ENCODE peak calls at places on chromosomes 16 and 17, in six cellular contexts. One of them, this sample, is unnamed.

GRCh38 chr17:39095309-39095686 is 56.1 kb downstream of the PLXDC1 start:
- DNase-seq in HCT116: no peak
- DNase-seq in stomach: no peak
- DNase-seq in GM23338: no peak
- DNase-seq in sigmoid colon: no peak
- DNase-seq in transverse colon: no peak
- DNase-seq in this sample: no peak

GRCh38 chr17:56884483-56885144 is 29.2 kb downstream of the TRIM25 start:
- DNase-seq in HCT116: no peak
- DNase-seq in stomach: no peak
- DNase-seq in GM23338: no peak
- DNase-seq in sigmoid colon: no peak
- DNase-seq in transverse colon: no peak
- DNase-seq in this sample: no peak

GRCh38 chr16:3065742-3066439 is 451 bp downstream of the IL32 start:
- DNase-seq in HCT116: no peak
- DNase-seq in stomach: no peak
- DNase-seq in GM23338: no peak
- DNase-seq in sigmoid colon: no peak
- DNase-seq in transverse colon: no peak
- DNase-seq in this sample: no peak

GRCh38 chr16:17149904-17150483 is 320.8 kb downstream of the XYLT1 start:
- DNase-seq in HCT116: no peak
- DNase-seq in stomach: no peak
- DNase-seq in GM23338: peak; percentile 52
- DNase-seq in sigmoid colon: no peak
- DNase-seq in transverse colon: no peak
- DNase-seq in this sample: no peak

GRCh38 chr17:77695386-77695785 is 263.1 kb upstream of the TNRC6C start:
- DNase-seq in HCT116: no peak
- DNase-seq in stomach: no peak
- DNase-seq in GM23338: no peak
- DNase-seq in sigmoid colon: no peak
- DNase-seq in transverse colon: no peak
- DNase-seq in this sample: no peak

GRCh38 chr17:30236297-30236624 is 764 bp upstream of the SLC6A4 start:
- DNase-seq in HCT116: no peak
- DNase-seq in stomach: no peak
- DNase-seq in GM23338: no peak
- DNase-seq in sigmoid colon: no peak
- DNase-seq in transverse colon: no peak
- DNase-seq in this sample: no peak

GRCh38 chr16:5502467-5502869 is 404.9 kb upstream of the EEF2KMT start:
- DNase-seq in HCT116: no peak
- DNase-seq in stomach: no peak
- DNase-seq in GM23338: peak; percentile 76
- DNase-seq in sigmoid colon: no peak
- DNase-seq in transverse colon: peak; percentile 10
- DNase-seq in this sample: no peak

GRCh38 chr16:83967838-83968482 is at the start of gene NECAB2:
- DNase-seq in HCT116: no peak
- DNase-seq in stomach: peak; percentile 43
- DNase-seq in GM23338: peak; percentile 56
- DNase-seq in sigmoid colon: no peak
- DNase-seq in transverse colon: no peak
- DNase-seq in this sample: no peak

GRCh38 chr17:39001703-39002637 is 34.8 kb upstream of the FBXO47 start:
- DNase-seq in HCT116: no peak
- DNase-seq in stomach: peak; percentile 48
- DNase-seq in GM23338: peak; percentile 46
- DNase-seq in sigmoid colon: peak; percentile 91
- DNase-seq in transverse colon: peak; percentile 52
- DNase-seq in this sample: peak; percentile 93

GRCh38 chr17:4721203-4722135 is 9.8 kb upstream of the MED11 start:
- DNase-seq in HCT116: peak; percentile 48
- DNase-seq in stomach: peak; percentile 92
- DNase-seq in GM23338: no peak
- DNase-seq in sigmoid colon: no peak
- DNase-seq in transverse colon: peak; percentile 78
- DNase-seq in this sample: no peak

GRCh38 chr17:14755002-14755401 is 454.1 kb downstream of the HS3ST3B1 start:
- DNase-seq in HCT116: no peak
- DNase-seq in stomach: no peak
- DNase-seq in GM23338: no peak
- DNase-seq in sigmoid colon: no peak
- DNase-seq in transverse colon: no peak
- DNase-seq in this sample: peak; percentile 26

GRCh38 chr17:40548491-40548981 is 16.7 kb downstream of the CCR7 start:
- DNase-seq in HCT116: no peak
- DNase-seq in stomach: peak; percentile 9
- DNase-seq in GM23338: no peak
- DNase-seq in sigmoid colon: no peak
- DNase-seq in transverse colon: no peak
- DNase-seq in this sample: peak; percentile 53

GRCh38 chr16:4517812-4518211 is 20.8 kb downstream of the CDIP1 start:
- DNase-seq in HCT116: no peak
- DNase-seq in stomach: no peak
- DNase-seq in GM23338: peak; percentile 87
- DNase-seq in sigmoid colon: no peak
- DNase-seq in transverse colon: no peak
- DNase-seq in this sample: no peak

GRCh38 chr17:27379863-27380533 is 76.2 kb upstream of the KSR1 start:
- DNase-seq in HCT116: no peak
- DNase-seq in stomach: peak; percentile 72
- DNase-seq in GM23338: peak; percentile 18
- DNase-seq in sigmoid colon: peak; percentile 85
- DNase-seq in transverse colon: peak; percentile 44
- DNase-seq in this sample: no peak

GRCh38 chr16:81324808-81325207 is 10.0 kb downstream of the GAN start:
- DNase-seq in HCT116: no peak
- DNase-seq in stomach: no peak
- DNase-seq in GM23338: no peak
- DNase-seq in sigmoid colon: peak; percentile 65
- DNase-seq in transverse colon: no peak
- DNase-seq in this sample: no peak

GRCh38 chr16:85394511-85395206 is 218.5 kb upstream of the GSE1 start:
- DNase-seq in HCT116: no peak
- DNase-seq in stomach: no peak
- DNase-seq in GM23338: no peak
- DNase-seq in sigmoid colon: peak; percentile 63
- DNase-seq in transverse colon: no peak
- DNase-seq in this sample: no peak

GRCh38 chr17:30256756-30257506 is 21.4 kb upstream of the SLC6A4 start:
- DNase-seq in HCT116: no peak
- DNase-seq in stomach: no peak
- DNase-seq in GM23338: no peak
- DNase-seq in sigmoid colon: no peak
- DNase-seq in transverse colon: no peak
- DNase-seq in this sample: no peak

GRCh38 chr17:40558651-40559015 is 6.6 kb downstream of the CCR7 start:
- DNase-seq in HCT116: no peak
- DNase-seq in stomach: no peak
- DNase-seq in GM23338: no peak
- DNase-seq in sigmoid colon: no peak
- DNase-seq in transverse colon: no peak
- DNase-seq in this sample: peak; percentile 86

GRCh38 chr17:71909155-71909554 is 211.7 kb upstream of the SOX9 start:
- DNase-seq in HCT116: no peak
- DNase-seq in stomach: no peak
- DNase-seq in GM23338: no peak
- DNase-seq in sigmoid colon: no peak
- DNase-seq in transverse colon: no peak
- DNase-seq in this sample: no peak

GRCh38 chr17:46949291-46950174 is 26.6 kb downstream of the GOSR2 start:
- DNase-seq in HCT116: no peak
- DNase-seq in stomach: no peak
- DNase-seq in GM23338: no peak
- DNase-seq in sigmoid colon: no peak
- DNase-seq in transverse colon: no peak
- DNase-seq in this sample: no peak

GRCh38 chr16:1991588-1992474 is 2.1 kb downstream of the SYNGR3 start:
- DNase-seq in HCT116: peak; percentile 61
- DNase-seq in stomach: peak; percentile 95
- DNase-seq in GM23338: peak; percentile 96
- DNase-seq in sigmoid colon: peak; percentile 94
- DNase-seq in transverse colon: peak; percentile 97
- DNase-seq in this sample: peak; percentile 97

GRCh38 chr16:1991135-1991551 is 1.4 kb downstream of the SYNGR3 start:
- DNase-seq in HCT116: no peak
- DNase-seq in stomach: peak; percentile 51
- DNase-seq in GM23338: peak; percentile 57
- DNase-seq in sigmoid colon: no peak
- DNase-seq in transverse colon: peak; percentile 79
- DNase-seq in this sample: no peak

GRCh38 chr16:1990336-1991134 is 765 bp downstream of the SYNGR3 start:
- DNase-seq in HCT116: no peak
- DNase-seq in stomach: peak; percentile 60
- DNase-seq in GM23338: peak; percentile 89
- DNase-seq in sigmoid colon: no peak
- DNase-seq in transverse colon: peak; percentile 77
- DNase-seq in this sample: no peak

GRCh38 chr16:1989209-1989825 is 453 bp upstream of the SYNGR3 start:
- DNase-seq in HCT116: no peak
- DNase-seq in stomach: no peak
- DNase-seq in GM23338: peak; percentile 62
- DNase-seq in sigmoid colon: no peak
- DNase-seq in transverse colon: no peak
- DNase-seq in this sample: no peak

DNA sequence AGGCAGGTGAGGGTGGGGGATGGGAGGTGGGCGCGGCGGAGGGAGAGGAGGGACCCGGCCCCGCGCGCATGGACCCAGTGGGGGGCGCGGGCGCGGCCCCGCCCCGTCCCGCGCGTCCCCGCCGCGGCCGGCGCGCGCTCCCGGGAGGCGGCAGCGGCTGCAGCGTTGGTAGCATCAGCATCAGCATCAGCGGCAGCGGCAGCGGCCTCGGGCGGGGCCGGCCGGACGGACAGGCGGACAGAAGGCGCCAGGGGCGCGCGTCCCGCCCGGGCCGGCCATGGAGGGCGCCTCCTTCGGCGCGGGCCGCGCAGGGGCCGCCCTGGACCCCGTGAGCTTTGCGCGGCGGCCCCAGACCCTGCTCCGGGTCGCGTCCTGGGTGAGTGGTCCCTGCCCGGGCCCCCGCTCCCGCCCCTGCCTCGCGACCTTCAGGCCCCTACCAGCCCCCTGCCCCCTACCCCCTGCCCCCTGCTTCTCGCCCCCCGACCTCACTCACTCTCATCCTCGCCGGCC is at the start of gene SYNGR3:
- DNase-seq in HCT116: no peak
- DNase-seq in stomach: no peak
- DNase-seq in GM23338: peak; percentile 54
- DNase-seq in sigmoid colon: no peak
- DNase-seq in transverse colon: no peak
- DNase-seq in this sample: no peak
- TF ChIP-seq POLR2AphosphoS5 in HCT116: no peak
- TF ChIP-seq POLR2AphosphoS5 in stomach: no peak
- TF ChIP-seq POLR2AphosphoS5 in GM23338: no peak
- TF ChIP-seq POLR2AphosphoS5 in sigmoid colon: no peak
- TF ChIP-seq POLR2AphosphoS5 in transverse colon: no peak
- TF ChIP-seq POLR2AphosphoS5 in this sample: no peak

GRCh38 chr16:86396918-86397317 is 113.4 kb upstream of the FOXF1 start:
- DNase-seq in HCT116: peak; percentile 28
- DNase-seq in stomach: no peak
- DNase-seq in GM23338: no peak
- DNase-seq in sigmoid colon: peak; percentile 95
- DNase-seq in transverse colon: peak; percentile 53
- DNase-seq in this sample: no peak
- TF ChIP-seq POLR2AphosphoS5 in HCT116: peak; percentile 52
- TF ChIP-seq POLR2AphosphoS5 in stomach: no peak
- TF ChIP-seq POLR2AphosphoS5 in GM23338: no peak
- TF ChIP-seq POLR2AphosphoS5 in sigmoid colon: peak; percentile 90
- TF ChIP-seq POLR2AphosphoS5 in transverse colon: peak; percentile 59
- TF ChIP-seq POLR2AphosphoS5 in this sample: peak; percentile 62

GRCh38 chr17:83161298-83162034 is 82.1 kb downstream of the METRNL start:
- DNase-seq in HCT116: no peak
- DNase-seq in stomach: no peak
- DNase-seq in GM23338: no peak
- DNase-seq in sigmoid colon: peak; percentile 40
- DNase-seq in transverse colon: no peak
- DNase-seq in this sample: no peak

GRCh38 chr17:83162035-83162745 is 82.8 kb downstream of the METRNL start:
- DNase-seq in HCT116: no peak
- DNase-seq in stomach: no peak
- DNase-seq in GM23338: no peak
- DNase-seq in sigmoid colon: peak; percentile 53
- DNase-seq in transverse colon: no peak
- DNase-seq in this sample: no peak

GRCh38 chr17:83156408-83156807 is 77.0 kb downstream of the METRNL start:
- DNase-seq in HCT116: no peak
- DNase-seq in stomach: no peak
- DNase-seq in GM23338: no peak
- DNase-seq in sigmoid colon: peak; percentile 49
- DNase-seq in transverse colon: no peak
- DNase-seq in this sample: peak; percentile 66

GRCh38 chr17:83159204-83160049 is 80.0 kb downstream of the METRNL start:
- DNase-seq in HCT116: no peak
- DNase-seq in stomach: no peak
- DNase-seq in GM23338: no peak
- DNase-seq in sigmoid colon: peak; percentile 46
- DNase-seq in transverse colon: no peak
- DNase-seq in this sample: no peak

DNA sequence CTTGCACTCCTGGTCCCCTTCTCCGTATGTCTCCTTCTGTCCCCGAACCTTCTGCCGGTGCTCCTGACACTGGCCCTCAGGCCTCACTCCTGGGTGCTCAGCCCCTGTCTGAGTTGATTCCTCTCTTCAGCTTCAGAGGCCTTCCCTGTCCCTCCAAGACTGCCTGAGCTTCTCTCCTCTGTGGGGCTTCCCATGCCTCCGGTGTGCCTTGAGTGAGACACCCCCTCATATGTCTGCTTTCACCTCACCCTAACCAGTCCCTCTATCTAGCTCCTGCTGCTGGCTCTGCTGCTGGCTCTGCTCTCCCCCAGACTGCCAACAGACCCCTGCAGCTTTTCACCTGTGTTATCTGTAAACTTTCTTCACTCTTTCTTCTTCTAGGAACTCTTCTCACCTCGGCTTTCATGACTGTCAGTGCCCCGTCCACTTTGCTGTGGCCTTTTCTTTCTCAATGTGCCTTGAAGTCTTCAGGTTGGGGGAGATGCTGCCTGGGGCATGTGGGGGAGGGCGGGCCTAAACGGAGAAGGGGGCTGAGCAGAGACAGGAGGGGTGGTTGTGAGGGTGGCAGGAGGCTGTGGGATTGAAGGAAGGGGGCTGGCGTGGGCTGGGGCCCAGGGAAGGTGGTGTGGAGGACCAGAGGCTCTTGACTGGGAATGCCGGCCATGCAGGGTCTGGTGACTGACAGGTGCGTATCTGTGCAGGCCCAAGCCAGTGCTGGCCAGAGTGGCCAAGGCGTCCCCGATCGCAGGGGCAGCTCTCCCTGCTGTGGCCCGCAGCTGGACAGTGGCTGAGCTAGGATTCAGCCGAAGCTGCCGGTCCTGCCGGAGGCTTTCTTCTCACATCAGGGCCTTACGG is 81.3 kb downstream of the METRNL start:
- DNase-seq in HCT116: no peak
- DNase-seq in stomach: no peak
- DNase-seq in GM23338: no peak
- DNase-seq in sigmoid colon: peak; percentile 54
- DNase-seq in transverse colon: no peak
- DNase-seq in this sample: peak; percentile 74
- TF ChIP-seq POLR2AphosphoS5 in HCT116: no peak
- TF ChIP-seq POLR2AphosphoS5 in stomach: no peak
- TF ChIP-seq POLR2AphosphoS5 in GM23338: no peak
- TF ChIP-seq POLR2AphosphoS5 in sigmoid colon: no peak
- TF ChIP-seq POLR2AphosphoS5 in transverse colon: no peak
- TF ChIP-seq POLR2AphosphoS5 in this sample: no peak

GRCh38 chr16:89505204-89506112 is 2.7 kb upstream of the SPG7 start:
- DNase-seq in HCT116: peak; percentile 95
- DNase-seq in stomach: peak; percentile 97
- DNase-seq in GM23338: no peak
- DNase-seq in sigmoid colon: peak; percentile 91
- DNase-seq in transverse colon: peak; percentile 97
- DNase-seq in this sample: peak; percentile 97
- TF ChIP-seq POLR2AphosphoS5 in HCT116: peak; percentile 91
- TF ChIP-seq POLR2AphosphoS5 in stomach: peak; percentile 96
- TF ChIP-seq POLR2AphosphoS5 in GM23338: no peak
- TF ChIP-seq POLR2AphosphoS5 in sigmoid colon: peak; percentile 74
- TF ChIP-seq POLR2AphosphoS5 in transverse colon: peak; percentile 97
- TF ChIP-seq POLR2AphosphoS5 in this sample: peak; percentile 84

This sample was measured in esophagus muscularis mucosa.